ENCODE peak calls at places on chromosomes 11 and 22, in five cellular contexts. One of them, this sample, is unnamed.

GRCh38 chr11:46706886-46707285 is 6.1 kb downstream of the ZNF408 start:
- DNase-seq in GM12865: no peak
- DNase-seq in AG10803: no peak
- DNase-seq in transverse colon: no peak
- DNase-seq in fibroblast of lung: no peak
- DNase-seq in this sample: no peak

GRCh38 chr11:42770444-42771065 is 541.2 kb upstream of the API5 start:
- DNase-seq in AG10803: peak
- DNase-seq in transverse colon: peak
- DNase-seq in GM12865: peak
- DNase-seq in fibroblast of lung: peak
- DNase-seq in this sample: peak

GRCh38 chr11:77604281-77604680 is 14.5 kb downstream of the AQP11 start:
- DNase-seq in fibroblast of lung: no peak
- DNase-seq in transverse colon: no peak
- DNase-seq in AG10803: no peak
- DNase-seq in GM12865: no peak
- DNase-seq in this sample: no peak

GRCh38 chr22:42564699-42565098 is 10.9 kb downstream of the SERHL2 start:
- DNase-seq in AG10803: no peak
- DNase-seq in fibroblast of lung: no peak
- DNase-seq in transverse colon: no peak
- DNase-seq in GM12865: no peak
- DNase-seq in this sample: no peak

GRCh38 chr11:65150513-65151271 is 16.4 kb upstream of the SYVN1 start:
- DNase-seq in fibroblast of lung: peak
- DNase-seq in transverse colon: peak
- DNase-seq in GM12865: peak
- DNase-seq in AG10803: peak
- DNase-seq in this sample: peak

GRCh38 chr22:46018859-46019258 is 41.9 kb upstream of the WNT7B start:
- DNase-seq in transverse colon: no peak
- DNase-seq in AG10803: no peak
- DNase-seq in GM12865: no peak
- DNase-seq in fibroblast of lung: no peak
- DNase-seq in this sample: no peak

GRCh38 chr22:44880588-44881245 is 128.3 kb downstream of the ARHGAP8 start:
- DNase-seq in GM12865: no peak
- DNase-seq in fibroblast of lung: no peak
- DNase-seq in transverse colon: no peak
- DNase-seq in AG10803: no peak
- DNase-seq in this sample: no peak

GRCh38 chr11:114171257-114172054 is 111.9 kb downstream of the ZBTB16 start:
- DNase-seq in AG10803: no peak
- DNase-seq in transverse colon: peak
- DNase-seq in fibroblast of lung: peak
- DNase-seq in GM12865: no peak
- DNase-seq in this sample: peak

DNA sequence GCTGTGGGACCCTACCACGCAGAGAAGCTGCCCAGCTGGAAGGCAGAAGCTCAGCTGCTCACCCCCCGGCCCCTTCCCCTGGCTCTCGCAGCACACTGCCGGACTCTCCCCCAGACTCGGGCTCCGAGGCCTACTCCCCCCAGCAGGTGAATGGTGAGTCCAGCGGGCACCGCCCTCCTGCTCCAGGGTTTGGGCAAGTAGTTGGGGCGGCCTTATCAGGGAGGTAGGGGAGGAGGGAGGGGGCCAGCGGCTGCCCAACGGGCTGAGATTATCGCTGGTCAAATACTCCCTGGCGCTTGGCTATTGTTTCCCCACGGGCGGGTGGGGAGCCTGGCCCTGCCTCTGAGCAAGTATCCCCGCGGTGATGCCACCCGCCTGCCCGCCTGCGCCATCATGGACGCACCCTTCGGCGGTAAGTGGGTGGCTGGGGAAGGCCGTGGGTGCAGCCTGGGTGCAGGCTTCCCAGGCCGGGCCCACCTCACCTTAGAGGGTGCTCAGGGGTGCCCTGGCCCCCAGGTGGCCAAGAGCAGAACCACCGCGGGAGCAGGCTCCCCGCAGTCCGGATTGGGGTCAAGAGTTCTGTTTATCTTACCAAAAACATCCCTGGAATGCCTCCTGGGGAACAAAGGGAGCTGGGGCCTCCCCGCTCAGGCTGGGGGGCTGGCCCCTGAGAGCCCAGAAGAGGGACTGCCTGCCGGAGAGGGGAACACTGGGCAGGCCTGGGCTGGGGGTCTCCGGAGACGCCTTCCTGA is 16.9 kb downstream of the MYRF start:
- DNase-seq in fibroblast of lung: peak
- DNase-seq in GM12865: no peak
- DNase-seq in AG10803: no peak
- DNase-seq in transverse colon: no peak
- DNase-seq in this sample: peak
- TF ChIP-seq CTCF in fibroblast of lung: peak
- TF ChIP-seq CTCF in GM12865: peak
- TF ChIP-seq CTCF in AG10803: no peak
- TF ChIP-seq CTCF in transverse colon: no peak
- TF ChIP-seq CTCF in this sample: peak

GRCh38 chr11:127998421-127998820 is 588.9 kb downstream of the ETS1 start:
- DNase-seq in GM12865: no peak
- DNase-seq in fibroblast of lung: no peak
- DNase-seq in transverse colon: no peak
- DNase-seq in AG10803: peak
- DNase-seq in this sample: no peak

GRCh38 chr11:127994736-127995135 is 592.6 kb downstream of the ETS1 start:
- DNase-seq in fibroblast of lung: peak
- DNase-seq in GM12865: no peak
- DNase-seq in transverse colon: no peak
- DNase-seq in AG10803: peak
- DNase-seq in this sample: peak

GRCh38 chr11:127996825-127997224 is 590.5 kb downstream of the ETS1 start:
- DNase-seq in fibroblast of lung: peak
- DNase-seq in AG10803: peak
- DNase-seq in transverse colon: no peak
- DNase-seq in GM12865: no peak
- DNase-seq in this sample: peak

GRCh38 chr11:127993788-127994187 is 593.6 kb downstream of the ETS1 start:
- DNase-seq in GM12865: no peak
- DNase-seq in AG10803: no peak
- DNase-seq in transverse colon: no peak
- DNase-seq in fibroblast of lung: no peak
- DNase-seq in this sample: no peak
- TF ChIP-seq CTCF in GM12865: no peak
- TF ChIP-seq CTCF in AG10803: peak
- TF ChIP-seq CTCF in transverse colon: no peak
- TF ChIP-seq CTCF in fibroblast of lung: no peak
- TF ChIP-seq CTCF in this sample: peak

DNA sequence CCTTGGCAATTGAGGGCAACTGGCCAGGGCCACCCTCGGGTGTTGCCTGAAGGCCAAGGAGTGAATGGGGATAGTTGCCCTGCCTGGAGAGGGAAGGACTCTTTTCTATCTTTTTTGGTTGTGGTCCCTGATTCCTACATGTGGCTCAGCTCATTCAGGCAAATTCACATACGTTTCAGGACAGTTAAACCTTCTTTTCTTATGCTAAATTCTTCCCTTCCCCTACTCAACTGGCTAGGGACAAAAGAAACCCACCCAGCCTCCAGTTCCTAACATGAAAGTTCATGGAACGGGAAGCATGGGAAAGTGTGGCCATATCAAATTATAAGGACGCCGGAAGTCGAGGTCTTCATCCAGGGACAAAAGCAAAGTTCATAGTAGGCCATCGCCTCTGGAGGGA is 26.3 kb upstream of the APLNR start:
- DNase-seq in transverse colon: no peak
- DNase-seq in GM12865: no peak
- DNase-seq in fibroblast of lung: no peak
- DNase-seq in AG10803: no peak
- DNase-seq in this sample: no peak
- TF ChIP-seq CTCF in transverse colon: no peak
- TF ChIP-seq CTCF in GM12865: no peak
- TF ChIP-seq CTCF in fibroblast of lung: no peak
- TF ChIP-seq CTCF in AG10803: no peak
- TF ChIP-seq CTCF in this sample: no peak

DNA sequence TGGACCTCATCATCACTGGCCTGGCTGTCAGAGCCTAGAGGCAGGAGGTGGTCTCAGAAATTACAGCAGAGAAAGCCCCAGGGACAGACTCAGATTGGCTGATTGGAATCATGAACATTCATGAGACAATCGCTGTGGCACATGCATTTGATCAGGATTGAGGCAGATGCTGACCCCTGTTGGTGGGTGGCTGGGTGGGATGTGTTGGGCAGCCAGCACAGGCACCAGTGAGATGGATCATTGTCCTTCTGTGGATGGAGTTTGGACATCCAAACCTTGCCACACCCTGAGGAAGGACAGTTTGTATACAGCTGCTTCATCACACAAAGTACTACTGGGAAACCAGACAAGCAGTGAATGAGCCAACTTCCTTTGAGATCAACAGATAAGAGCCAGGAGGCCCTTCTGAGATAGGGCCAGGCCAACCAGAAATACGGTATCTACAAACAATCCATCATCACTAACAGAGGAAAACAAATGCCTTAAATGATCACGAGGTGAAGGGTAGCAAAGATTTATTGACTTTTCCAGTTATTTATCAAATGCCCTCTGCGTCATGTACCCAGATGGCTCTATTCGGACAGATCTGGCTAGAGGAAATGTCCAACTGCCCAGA is 17.3 kb downstream of the COMMD9 start:
- DNase-seq in AG10803: no peak
- DNase-seq in fibroblast of lung: no peak
- DNase-seq in GM12865: no peak
- DNase-seq in transverse colon: no peak
- DNase-seq in this sample: no peak
- TF ChIP-seq CTCF in AG10803: no peak
- TF ChIP-seq CTCF in fibroblast of lung: no peak
- TF ChIP-seq CTCF in GM12865: peak
- TF ChIP-seq CTCF in transverse colon: no peak
- TF ChIP-seq CTCF in this sample: peak

GRCh38 chr11:32288276-32288675 is 147.1 kb downstream of the WT1 start:
- DNase-seq in GM12865: no peak
- DNase-seq in transverse colon: no peak
- DNase-seq in fibroblast of lung: no peak
- DNase-seq in AG10803: no peak
- DNase-seq in this sample: no peak
- TF ChIP-seq CTCF in GM12865: no peak
- TF ChIP-seq CTCF in transverse colon: no peak
- TF ChIP-seq CTCF in fibroblast of lung: no peak
- TF ChIP-seq CTCF in AG10803: no peak
- TF ChIP-seq CTCF in this sample: peak

GRCh38 chr11:118522571-118523072 is 4.7 kb upstream of the TTC36 start:
- DNase-seq in fibroblast of lung: peak
- DNase-seq in AG10803: peak
- DNase-seq in GM12865: no peak
- DNase-seq in transverse colon: no peak
- DNase-seq in this sample: peak
- TF ChIP-seq CTCF in fibroblast of lung: peak
- TF ChIP-seq CTCF in AG10803: peak
- TF ChIP-seq CTCF in GM12865: no peak
- TF ChIP-seq CTCF in transverse colon: no peak
- TF ChIP-seq CTCF in this sample: peak

DNA sequence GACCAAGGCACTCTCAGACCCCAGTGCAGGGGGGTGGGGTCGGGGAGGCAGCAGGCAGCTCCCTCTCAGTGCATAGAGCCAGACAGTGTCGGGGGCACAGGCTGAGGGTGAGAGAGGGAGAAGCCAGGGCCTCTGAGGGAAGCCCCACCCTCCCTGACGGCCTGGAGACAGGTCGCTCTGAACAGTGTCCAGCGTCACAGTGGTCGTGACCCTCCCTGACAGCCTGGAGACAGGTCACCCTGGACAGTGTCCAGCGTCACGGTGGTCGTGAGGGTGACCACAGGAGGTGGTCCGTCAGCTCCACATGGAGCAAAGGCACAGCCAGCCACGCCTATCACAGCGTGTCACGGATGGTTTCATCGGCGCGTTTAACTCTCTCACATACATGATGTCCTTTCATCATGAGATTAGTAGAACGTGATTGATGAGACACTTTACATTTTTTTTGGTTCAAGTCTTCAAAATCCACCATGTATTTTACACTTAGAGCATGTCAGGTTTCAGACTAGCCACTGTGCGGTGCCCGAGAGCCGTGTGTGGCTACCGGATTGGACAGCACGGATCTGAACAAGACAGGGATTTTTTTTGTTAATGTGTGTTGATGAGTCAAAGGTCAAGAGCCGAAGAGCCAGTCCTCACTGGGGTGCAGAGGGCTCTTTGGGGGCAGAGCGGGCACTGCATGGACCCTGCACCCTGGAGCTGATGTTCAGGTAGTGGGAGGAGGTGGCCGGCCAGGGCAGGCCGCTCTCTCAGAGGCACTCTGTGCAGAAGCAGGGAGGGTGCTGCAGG is 23.9 kb upstream of the PANX2 start:
- DNase-seq in transverse colon: peak
- DNase-seq in GM12865: no peak
- DNase-seq in fibroblast of lung: peak
- DNase-seq in AG10803: peak
- DNase-seq in this sample: peak
- TF ChIP-seq CTCF in transverse colon: peak
- TF ChIP-seq CTCF in GM12865: no peak
- TF ChIP-seq CTCF in fibroblast of lung: peak
- TF ChIP-seq CTCF in AG10803: peak
- TF ChIP-seq CTCF in this sample: peak

DNA sequence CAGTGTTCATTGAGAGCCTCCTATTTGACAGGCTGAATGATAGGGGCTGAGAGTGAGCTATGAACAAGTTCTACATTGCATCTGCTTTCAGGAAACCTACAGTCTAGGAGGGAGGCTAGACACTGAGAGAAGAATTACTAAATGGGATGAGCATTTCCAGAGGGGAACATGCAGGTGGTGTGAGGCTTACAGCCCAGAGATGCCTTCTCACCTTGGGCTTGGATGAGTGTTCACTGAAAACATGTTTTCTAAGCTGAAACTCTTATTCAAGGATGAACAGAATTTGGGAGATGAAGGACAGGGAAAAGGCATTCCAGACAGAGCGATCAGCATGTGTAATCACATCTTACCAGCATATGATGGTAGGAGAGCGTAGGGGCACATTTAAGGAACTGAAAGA is 177.5 kb upstream of the E2F8 start:
- DNase-seq in GM12865: no peak
- DNase-seq in AG10803: no peak
- DNase-seq in transverse colon: no peak
- DNase-seq in fibroblast of lung: no peak
- DNase-seq in this sample: no peak
- TF ChIP-seq CTCF in GM12865: no peak
- TF ChIP-seq CTCF in AG10803: no peak
- TF ChIP-seq CTCF in transverse colon: no peak
- TF ChIP-seq CTCF in fibroblast of lung: no peak
- TF ChIP-seq CTCF in this sample: no peak

This sample was measured in choroid plexus epithelial cell.